ENCODE peak calls at places on chromosome 14, in six cellular contexts. M is activated T-cell treated with anti-CD3 and anti-CD28 coated beads for 24 hours, A is EL, B is cardiac fibroblast, X is RCC 7860, N is germinal center. H is an unnamed sample.

GRCh38 chr14:73943083-73943482 is 6.8 kb downstream of the FAM161B start:
- DNase-seq in M (no peak), A (peak), B (peak), X (peak), N (no peak), H (no peak)

GRCh38 chr14:61929651-61930050 is 167.4 kb downstream of the SNAPC1 start:
- DNase-seq in M (no peak), A (no peak), B (no peak), X (no peak), N (peak), H (no peak)

GRCh38 chr14:70278281-70278680 is 81.2 kb downstream of the COX16 start:
- DNase-seq in M (no peak), A (no peak), B (no peak), X (no peak), N (no peak), H (no peak)

GRCh38 chr14:71050227-71050823 is 143.1 kb downstream of the PCNX1 start:
- DNase-seq in M (no peak), A (no peak), B (peak), X (no peak), N (peak), H (no peak)

GRCh38 chr14:102758087-102758486 is 19.2 kb upstream of the TRAF3 start:
- DNase-seq in M (no peak), A (no peak), B (no peak), X (no peak), N (no peak), H (no peak)

GRCh38 chr14:97442363-97442762 is 645.2 kb downstream of the VRK1 start:
- DNase-seq in M (no peak), A (no peak), B (no peak), X (no peak), N (no peak), H (no peak)

GRCh38 chr14:56120091-56120632 is 2.0 kb downstream of the PELI2 start:
- DNase-seq in M (no peak), A (peak), B (peak), X (no peak), N (no peak), H (no peak)

GRCh38 chr14:104223101-104223809 is 84.9 kb downstream of the KIF26A start:
- DNase-seq in M (no peak), A (no peak), B (no peak), X (no peak), N (no peak), H (no peak)

GRCh38 chr14:61625171-61625570 is 70.1 kb upstream of the HIF1A start:
- DNase-seq in M (no peak), A (peak), B (no peak), X (peak), N (no peak), H (no peak)

GRCh38 chr14:68961781-68962584 is 17.1 kb downstream of the ACTN1 start:
- DNase-seq in M (no peak), A (peak), B (no peak), X (peak), N (no peak), H (no peak)

GRCh38 chr14:20732950-20733650 is 12.6 kb upstream of the EDDM3A start:
- DNase-seq in M (no peak), A (no peak), B (no peak), X (no peak), N (no peak), H (no peak)

GRCh38 chr14:94162466-94162865 is 11.7 kb upstream of the PPP4R4 start:
- DNase-seq in M (no peak), A (no peak), B (no peak), X (no peak), N (no peak), H (no peak)

GRCh38 chr14:100815478-100816285 is 10.2 kb upstream of the MEG3 start:
- DNase-seq in M (no peak), A (peak), B (peak), X (no peak), N (no peak), H (no peak)

GRCh38 chr14:69183735-69184134 is 7.6 kb upstream of the EXD2 start:
- DNase-seq in M (no peak), A (no peak), B (no peak), X (no peak), N (no peak), H (no peak)

GRCh38 chr14:88613552-88614010 is 50.7 kb downstream of the ZC3H14 start:
- DNase-seq in M (no peak), A (peak), B (peak), X (peak), N (no peak), H (no peak)

GRCh38 chr14:53509227-53509822 is 356.2 kb upstream of the DDHD1 start:
- DNase-seq in M (no peak), A (peak), B (no peak), X (no peak), N (no peak), H (no peak)

GRCh38 chr14:80959448-80960006 is 4.1 kb downstream of the TSHR start:
- DNase-seq in M (peak), A (peak), B (no peak), X (no peak), N (peak), H (peak)

GRCh38 chr14:47674148-47674545 is 1.3 kb downstream of the MDGA2 start:
- DNase-seq in M (no peak), A (no peak), B (no peak), X (no peak), N (no peak), H (no peak)

GRCh38 chr14:64952598-64953309 is 10.2 kb upstream of the GPX2 start:
- DNase-seq in M (no peak), A (no peak), B (no peak), X (no peak), N (peak), H (no peak)

GRCh38 chr14:104245075-104245474 is 106.7 kb downstream of the KIF26A start:
- DNase-seq in M (no peak), A (no peak), B (no peak), X (no peak), N (no peak), H (no peak)

GRCh38 chr14:71646518-71646917 is 285.7 kb upstream of the RGS6 start:
- DNase-seq in M (no peak), A (no peak), B (no peak), X (no peak), N (no peak), H (no peak)

GRCh38 chr14:32662234-32662633 is 276.4 kb upstream of the NPAS3 start:
- DNase-seq in M (no peak), A (peak), B (no peak), X (no peak), N (no peak), H (no peak)

GRCh38 chr14:104968541-104969401 is 9.4 kb downstream of the AHNAK2 start:
- DNase-seq in M (no peak), A (peak), B (peak), X (no peak), N (no peak), H (no peak)

GRCh38 chr14:102917469-102918211 is 4.8 kb upstream of the AMN start:
- DNase-seq in M (peak), A (peak), B (peak), X (no peak), N (peak), H (no peak)

GRCh38 chr14:68084256-68084655 is 264.7 kb downstream of the RAD51B start:
- DNase-seq in M (no peak), A (peak), B (peak), X (no peak), N (no peak), H (no peak)

GRCh38 chr14:94098359-94098758 is 12.2 kb upstream of the IFI27 start:
- DNase-seq in M (no peak), A (no peak), B (peak), X (no peak), N (no peak), H (no peak)

GRCh38 chr14:52446355-52446754 is 106.0 kb downstream of the TXNDC16 start:
- DNase-seq in M (no peak), A (no peak), B (no peak), X (no peak), N (no peak), H (no peak)

GRCh38 chr14:83594874-83595273 is 1935.1 kb upstream of the FLRT2 start:
- DNase-seq in M (no peak), A (no peak), B (no peak), X (no peak), N (no peak), H (no peak)

GRCh38 chr14:69013943-69014782 is 35.1 kb upstream of the ACTN1 start:
- DNase-seq in M (no peak), A (peak), B (peak), X (no peak), N (no peak), H (no peak)

GRCh38 chr14:105315941-105316562 is 1.5 kb downstream of the PACS2 start:
- DNase-seq in M (no peak), A (peak), B (no peak), X (no peak), N (no peak), H (no peak)

GRCh38 chr14:101057394-101057793 is 153.9 kb upstream of the RTL1 start:
- DNase-seq in M (no peak), A (no peak), B (no peak), X (no peak), N (no peak), H (no peak)

GRCh38 chr14:66709292-66709691 is 201.3 kb downstream of the GPHN start:
- DNase-seq in M (no peak), A (peak), B (peak), X (peak), N (no peak), H (no peak)

GRCh38 chr14:71240866-71241520 is 333.7 kb downstream of the PCNX1 start:
- DNase-seq in M (no peak), A (no peak), B (no peak), X (no peak), N (no peak), H (no peak)